ENCODE peak calls at places on chromosomes 5 and 9, in five cellular contexts. P, G, A, S and W are unnamed samples.

GRCh38 chr9:90988318-90988717 is 186.7 kb downstream of the SYK start:
- DNase-seq in G (no peak), S (no peak), A (no peak), P (no peak), W (no peak)

GRCh38 chr9:18142964-18143363 is 331.0 kb upstream of the ADAMTSL1 start:
- DNase-seq in A (peak; percentile 31), G (peak; percentile 6), P (peak; percentile 17), S (peak; percentile 37), W (no peak)

GRCh38 chr5:61991861-61992260 is 314.1 kb upstream of the KIF2A start:
- DNase-seq in S (no peak), P (no peak), G (peak; percentile 16), A (no peak), W (no peak)

GRCh38 chr5:96259211-96259772 is 173.8 kb downstream of the PCSK1 start:
- DNase-seq in A (no peak), P (no peak), S (peak; percentile 49), G (peak; percentile 56), W (no peak)

GRCh38 chr5:54577542-54577941 is 60.0 kb downstream of the SNX18 start:
- DNase-seq in G (peak; percentile 35), A (no peak), P (no peak), S (no peak), W (no peak)

GRCh38 chr5:100901851-100902341 is 1.2 kb downstream of the ST8SIA4 start:
- DNase-seq in G (peak; percentile 12), S (peak; percentile 22), P (peak; percentile 38), A (peak; percentile 8), W (no peak)

GRCh38 chr5:135012033-135012588 is 21.9 kb downstream of the PITX1 start:
- DNase-seq in S (no peak), P (no peak), G (no peak), A (no peak), W (no peak)

GRCh38 chr9:116646661-116647514 is 40.2 kb upstream of the TRIM32 start:
- DNase-seq in A (peak; percentile 65), G (peak; percentile 60), P (peak; percentile 12), S (peak; percentile 81), W (no peak)

GRCh38 chr5:149040421-149040820 is 22.4 kb downstream of the SH3TC2 start:
- DNase-seq in G (no peak), S (peak; percentile 54), P (no peak), A (no peak), W (no peak)

GRCh38 chr5:949275-949543 is 56.5 kb downstream of the TRIP13 start:
- DNase-seq in A (no peak), P (no peak), G (no peak), S (no peak), W (no peak)

GRCh38 chr5:78621269-78621871 is 27.2 kb downstream of the LHFPL2 start:
- DNase-seq in P (no peak), G (peak; percentile 65), A (no peak), S (no peak), W (no peak)

GRCh38 chr5:169945831-169946261 is 34.4 kb downstream of the INSYN2B start:
- DNase-seq in S (peak; percentile 99), G (peak; percentile 79), P (no peak), A (peak; percentile 23), W (peak; percentile 5)

GRCh38 chr9:114097613-114098020 is 1.5 kb downstream of the KIF12 start:
- DNase-seq in G (no peak), A (peak; percentile 32), S (peak; percentile 41), P (no peak), W (no peak)

GRCh38 chr9:137280478-137281344 is 3.2 kb downstream of the TOR4A start:
- DNase-seq in G (peak; percentile 41), S (peak; percentile 51), A (peak; percentile 82), P (peak; percentile 71), W (peak; percentile 76)

GRCh38 chr9:82091100-82091499 is 102.5 kb downstream of the SPATA31D1 start:
- DNase-seq in A (no peak), G (no peak), P (no peak), S (no peak), W (no peak)

GRCh38 chr5:96875805-96876291 is 452 bp upstream of the ERAP2 start:
- DNase-seq in G (no peak), S (no peak), P (no peak), A (no peak), W (no peak)

GRCh38 chr5:1733369-1733768 is 66.3 kb downstream of the MRPL36 start:
- DNase-seq in P (peak; percentile 2), S (no peak), G (no peak), A (no peak), W (no peak)

GRCh38 chr5:53568868-53569267 is 8.4 kb downstream of the NDUFS4 start:
- DNase-seq in A (no peak), S (peak; percentile 5), G (peak; percentile 34), P (no peak), W (no peak)

GRCh38 chr5:25955337-25955736 is 1083.0 kb downstream of the CDH9 start:
- DNase-seq in S (no peak), A (no peak), G (no peak), P (no peak), W (no peak)

GRCh38 chr5:17305964-17306725 is 88.7 kb downstream of the BASP1 start:
- DNase-seq in G (peak; percentile 98), P (no peak), A (no peak), S (peak; percentile 83), W (no peak)

GRCh38 chr5:82150562-82150961 is 127.6 kb downstream of the RPS23 start:
- DNase-seq in A (no peak), P (no peak), S (no peak), G (no peak), W (no peak)

GRCh38 chr5:75395277-75395676 is 58.3 kb downstream of the HMGCR start:
- DNase-seq in S (no peak), A (no peak), G (peak; percentile 5), P (no peak), W (peak; percentile 6)

GRCh38 chr9:128684065-128684324 is 5.0 kb upstream of the SET start:
- DNase-seq in A (no peak), G (no peak), S (no peak), P (no peak), W (no peak)

GRCh38 chr5:115366223-115366622 is 69.8 kb upstream of the CCDC112 start:
- DNase-seq in A (no peak), P (peak; percentile 12), G (peak; percentile 92), S (peak; percentile 94), W (no peak)

DNA sequence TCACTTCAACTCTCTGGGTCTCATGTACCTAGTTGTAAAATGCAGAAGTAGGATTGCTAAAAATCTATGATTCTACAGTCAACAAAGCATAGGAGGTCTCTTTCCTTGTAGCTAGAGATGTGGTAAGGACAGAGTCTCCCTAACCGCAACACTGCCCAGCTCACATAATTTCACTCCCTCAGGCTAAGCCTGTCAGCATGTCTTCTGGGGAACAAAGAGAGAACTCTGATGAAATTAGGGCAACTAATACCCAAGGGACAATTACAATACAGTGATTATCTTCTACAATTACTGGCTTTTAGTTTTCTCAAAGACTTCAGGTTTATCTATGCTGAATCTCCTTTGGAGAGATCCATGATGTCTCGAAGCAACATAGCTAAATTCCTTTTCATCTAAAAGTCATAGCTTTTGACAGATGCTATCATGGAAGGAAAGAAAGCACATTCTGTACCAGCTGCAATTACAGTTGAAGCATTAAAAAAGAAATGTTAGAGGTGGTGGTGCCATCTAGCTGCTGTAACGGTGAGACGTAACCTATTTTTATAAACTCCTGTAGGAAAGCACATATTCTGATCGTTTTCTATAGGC is 141.1 kb upstream of the TARS1 start:
- DNase-seq in P (peak; percentile 9), G (peak; percentile 53), S (peak; percentile 86), A (peak; percentile 73), W (no peak)
- TF ChIP-seq CTCF in P (no peak), G (peak; percentile 46), S (peak; percentile 51), A (peak; percentile 32), W (no peak)

GRCh38 chr5:139422307-139422893 is 16.9 kb downstream of the DNAJC18 start:
- DNase-seq in A (peak; percentile 69), G (peak; percentile 76), P (peak; percentile 61), S (peak; percentile 86), W (peak; percentile 34)

GRCh38 chr5:139419226-139419625 is 15.3 kb upstream of the SPATA24 start:
- DNase-seq in G (no peak), A (no peak), P (no peak), S (no peak), W (no peak)

GRCh38 chr5:139417214-139417613 is 13.3 kb upstream of the SPATA24 start:
- DNase-seq in P (no peak), A (no peak), G (no peak), S (peak; percentile 44), W (no peak)

GRCh38 chr5:139418804-139419203 is 14.9 kb upstream of the SPATA24 start:
- DNase-seq in S (no peak), P (no peak), A (peak; percentile 40), G (no peak), W (no peak)

DNA sequence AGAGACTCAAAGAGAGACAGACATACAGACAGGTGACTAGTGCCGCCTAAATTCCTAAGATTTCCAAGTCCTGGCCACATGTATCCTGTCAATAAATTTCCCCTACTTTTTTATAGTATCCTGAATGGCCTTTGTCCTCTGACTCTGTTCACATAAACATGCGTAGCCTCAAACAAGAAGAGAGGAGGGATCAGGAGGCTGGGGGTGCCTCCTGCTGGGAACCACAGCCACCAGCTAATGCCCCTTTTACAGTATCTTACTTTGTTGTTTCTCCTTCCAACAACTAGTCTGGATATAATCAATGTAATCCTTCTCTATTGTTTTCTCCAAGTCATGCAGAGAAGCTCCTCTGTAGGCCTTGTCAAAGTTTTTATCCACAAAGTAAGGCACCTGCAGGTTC is 15.9 kb upstream of the SPATA24 start:
- DNase-seq in S (no peak), A (peak; percentile 80), G (no peak), P (no peak), W (no peak)
- TF ChIP-seq CTCF in S (no peak), A (no peak), G (no peak), P (no peak), W (no peak)

DNA sequence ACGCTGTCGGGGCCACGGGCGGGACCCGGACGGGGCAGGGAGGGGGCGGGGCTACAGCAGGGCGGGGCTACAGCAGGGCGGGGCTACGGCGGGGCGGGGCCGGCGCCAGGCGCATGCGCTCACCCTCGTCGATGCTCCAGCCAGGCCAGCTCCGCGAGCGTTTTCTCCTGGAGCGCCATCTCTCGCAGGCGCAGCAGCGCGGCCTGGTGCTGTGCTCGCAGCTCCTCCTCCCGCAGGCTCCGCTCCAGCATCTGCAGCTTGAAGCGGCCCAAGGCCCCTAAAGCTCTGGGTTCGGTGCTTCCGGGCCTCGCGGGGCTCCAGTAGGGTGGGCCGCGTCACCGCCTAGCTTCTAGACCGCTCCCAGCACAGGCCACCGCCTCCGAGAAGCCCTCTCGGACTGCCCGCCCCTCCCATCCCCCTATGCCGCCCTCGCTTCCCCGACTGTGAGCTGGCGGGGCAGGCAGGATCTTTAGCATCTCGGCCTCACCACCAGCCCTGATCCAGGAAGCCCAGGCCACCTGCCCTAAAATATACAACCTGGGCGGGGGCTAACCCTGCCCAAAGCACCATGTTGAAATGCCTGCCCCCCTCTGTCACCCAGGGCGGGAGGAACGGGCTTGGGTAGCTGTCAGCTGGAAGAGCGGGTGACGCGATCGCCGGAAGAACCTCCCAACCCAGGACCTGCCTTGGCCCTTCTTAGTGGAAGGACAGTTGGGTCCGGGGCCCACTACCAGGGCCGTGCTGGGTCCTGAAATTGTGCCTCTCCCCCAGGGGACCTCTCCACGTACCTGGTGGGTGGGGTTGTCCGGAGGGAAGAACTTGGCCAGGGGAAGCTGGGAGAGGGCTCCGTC is 21.9 kb upstream of the QSOX2 start:
- DNase-seq in P (peak; percentile 87), A (peak; percentile 94), S (peak; percentile 90), G (peak; percentile 82), W (peak; percentile 85)
- TF ChIP-seq CTCF in P (no peak), A (peak; percentile 24), S (peak; percentile 29), G (peak; percentile 29), W (no peak)

GRCh38 chr9:97638666-97639065 is 5.0 kb downstream of the NCBP1 start:
- DNase-seq in G (no peak), A (peak; percentile 12), P (no peak), S (no peak), W (no peak)
- TF ChIP-seq CTCF in G (peak; percentile 12), A (peak; percentile 37), P (no peak), S (peak; percentile 17), W (no peak)